ENCODE peak calls at places on chromosomes 11 and 22, in nine cellular contexts. One of them, this sample, is unnamed.

GRCh38 chr11:2517386-2518064 is 72.7 kb downstream of the KCNQ1 start:
- DNase-seq in esophagus squamous epithelium: no peak
- DNase-seq in stomach: peak; percentile 16
- DNase-seq in uterus: peak; percentile 10
- DNase-seq in transverse colon: peak; percentile 5
- DNase-seq in GM23248: no peak
- DNase-seq in mesenchymal stem cell: no peak
- DNase-seq in SJSA1: no peak
- DNase-seq in lung: no peak
- DNase-seq in this sample: no peak

GRCh38 chr11:72045849-72046248 is 34.5 kb downstream of the NUMA1 start:
- DNase-seq in lung: no peak
- DNase-seq in stomach: no peak
- DNase-seq in SJSA1: no peak
- DNase-seq in transverse colon: no peak
- DNase-seq in uterus: no peak
- DNase-seq in mesenchymal stem cell: no peak
- DNase-seq in esophagus squamous epithelium: no peak
- DNase-seq in GM23248: no peak
- DNase-seq in this sample: no peak

GRCh38 chr11:20125927-20126326 is 34.3 kb downstream of the DBX1 start:
- DNase-seq in uterus: no peak
- DNase-seq in SJSA1: no peak
- DNase-seq in transverse colon: no peak
- DNase-seq in GM23248: peak; percentile 82
- DNase-seq in lung: no peak
- DNase-seq in esophagus squamous epithelium: no peak
- DNase-seq in stomach: no peak
- DNase-seq in mesenchymal stem cell: peak; percentile 51
- DNase-seq in this sample: no peak

GRCh38 chr22:48711669-48712068 is 1116.0 kb downstream of the BRD1 start:
- DNase-seq in mesenchymal stem cell: no peak
- DNase-seq in stomach: no peak
- DNase-seq in esophagus squamous epithelium: no peak
- DNase-seq in SJSA1: no peak
- DNase-seq in uterus: no peak
- DNase-seq in transverse colon: no peak
- DNase-seq in GM23248: no peak
- DNase-seq in lung: no peak
- DNase-seq in this sample: no peak

GRCh38 chr11:2804701-2805387 is 80.7 kb downstream of the CDKN1C start:
- DNase-seq in transverse colon: peak; percentile 6
- DNase-seq in GM23248: no peak
- DNase-seq in stomach: peak; percentile 21
- DNase-seq in uterus: peak; percentile 16
- DNase-seq in SJSA1: no peak
- DNase-seq in mesenchymal stem cell: peak; percentile 29
- DNase-seq in esophagus squamous epithelium: no peak
- DNase-seq in lung: peak; percentile 27
- DNase-seq in this sample: no peak

GRCh38 chr11:33868646-33869461 is 23.0 kb downstream of the LMO2 start:
- DNase-seq in SJSA1: no peak
- DNase-seq in GM23248: peak; percentile 8
- DNase-seq in esophagus squamous epithelium: no peak
- DNase-seq in mesenchymal stem cell: no peak
- DNase-seq in lung: no peak
- DNase-seq in stomach: no peak
- DNase-seq in transverse colon: no peak
- DNase-seq in uterus: no peak
- DNase-seq in this sample: no peak

GRCh38 chr11:16293204-16293681 is 63.1 kb downstream of the SOX6 start:
- DNase-seq in stomach: no peak
- DNase-seq in uterus: no peak
- DNase-seq in esophagus squamous epithelium: no peak
- DNase-seq in mesenchymal stem cell: peak; percentile 72
- DNase-seq in SJSA1: peak; percentile 34
- DNase-seq in lung: no peak
- DNase-seq in transverse colon: no peak
- DNase-seq in GM23248: no peak
- DNase-seq in this sample: no peak

GRCh38 chr11:443542-444199 is 1.9 kb upstream of the ANO9 start:
- DNase-seq in transverse colon: no peak
- DNase-seq in SJSA1: no peak
- DNase-seq in stomach: no peak
- DNase-seq in lung: no peak
- DNase-seq in uterus: no peak
- DNase-seq in mesenchymal stem cell: peak; percentile 18
- DNase-seq in esophagus squamous epithelium: no peak
- DNase-seq in GM23248: peak; percentile 76
- DNase-seq in this sample: peak; percentile 75

GRCh38 chr22:46750861-46751260 is 11.6 kb upstream of the TBC1D22A start:
- DNase-seq in esophagus squamous epithelium: no peak
- DNase-seq in transverse colon: peak; percentile 80
- DNase-seq in GM23248: no peak
- DNase-seq in lung: peak; percentile 43
- DNase-seq in mesenchymal stem cell: no peak
- DNase-seq in stomach: peak; percentile 62
- DNase-seq in SJSA1: no peak
- DNase-seq in uterus: no peak
- DNase-seq in this sample: peak; percentile 79

GRCh38 chr22:39800790-39801540 is 92.6 kb downstream of the ENTHD1 start:
- DNase-seq in stomach: no peak
- DNase-seq in transverse colon: no peak
- DNase-seq in esophagus squamous epithelium: no peak
- DNase-seq in uterus: no peak
- DNase-seq in lung: no peak
- DNase-seq in SJSA1: no peak
- DNase-seq in mesenchymal stem cell: no peak
- DNase-seq in GM23248: no peak
- DNase-seq in this sample: peak; percentile 63

GRCh38 chr22:39802682-39803081 is 90.9 kb downstream of the ENTHD1 start:
- DNase-seq in GM23248: no peak
- DNase-seq in mesenchymal stem cell: no peak
- DNase-seq in uterus: no peak
- DNase-seq in stomach: no peak
- DNase-seq in lung: no peak
- DNase-seq in esophagus squamous epithelium: no peak
- DNase-seq in transverse colon: no peak
- DNase-seq in SJSA1: no peak
- DNase-seq in this sample: peak; percentile 64

DNA sequence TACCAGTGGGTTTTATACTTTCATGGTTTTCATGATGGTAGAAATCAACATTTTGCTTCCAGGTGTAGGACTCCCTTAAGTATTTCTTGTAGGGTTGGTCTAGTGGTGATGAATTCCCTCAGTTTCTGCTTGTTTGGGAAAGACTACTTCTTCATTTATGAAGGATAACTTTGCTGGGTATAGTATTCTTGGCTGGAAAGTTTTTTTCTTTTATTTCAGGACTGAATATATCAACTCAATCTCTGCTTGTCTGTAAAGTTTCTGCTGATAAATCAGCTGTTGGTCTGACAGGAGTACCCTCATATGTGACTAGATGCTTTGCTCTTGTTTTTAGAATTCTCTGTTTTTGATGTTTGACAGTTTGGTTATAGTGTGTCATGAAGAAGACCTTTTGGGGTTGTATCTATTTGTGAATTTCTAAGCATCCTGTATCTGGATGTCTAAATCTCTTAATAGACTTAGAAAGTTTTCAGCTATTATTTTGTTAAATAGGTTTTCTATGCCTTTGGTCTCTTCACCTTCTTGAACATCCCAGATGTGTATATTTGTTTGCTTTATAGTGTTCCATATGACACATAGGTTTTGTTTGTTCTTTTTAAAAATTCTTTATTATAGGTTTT is 95.9 kb downstream of the ENTHD1 start:
- DNase-seq in uterus: no peak
- DNase-seq in stomach: no peak
- DNase-seq in GM23248: no peak
- DNase-seq in lung: no peak
- DNase-seq in esophagus squamous epithelium: no peak
- DNase-seq in transverse colon: no peak
- DNase-seq in mesenchymal stem cell: no peak
- DNase-seq in SJSA1: no peak
- DNase-seq in this sample: no peak
- H3K9me3 ChIP-seq in uterus: no peaks in the 10 kb centered on the region
- H3K9me3 ChIP-seq in stomach: peaks cover 29% of the 10 kb centered on the region
- H3K9me3 ChIP-seq in GM23248: peaks cover 7% of the 10 kb centered on the region
- H3K9me3 ChIP-seq in lung: peaks cover 15% of the 10 kb centered on the region
- H3K9me3 ChIP-seq in esophagus squamous epithelium: peaks cover 23% of the 10 kb centered on the region
- H3K9me3 ChIP-seq in transverse colon: peaks cover 19% of the 10 kb centered on the region
- H3K9me3 ChIP-seq in mesenchymal stem cell: peaks cover 55% of the 10 kb centered on the region
- H3K9me3 ChIP-seq in SJSA1: peaks cover 8% of the 10 kb centered on the region
- H3K9me3 ChIP-seq in this sample: no peaks in the 10 kb centered on the region

DNA sequence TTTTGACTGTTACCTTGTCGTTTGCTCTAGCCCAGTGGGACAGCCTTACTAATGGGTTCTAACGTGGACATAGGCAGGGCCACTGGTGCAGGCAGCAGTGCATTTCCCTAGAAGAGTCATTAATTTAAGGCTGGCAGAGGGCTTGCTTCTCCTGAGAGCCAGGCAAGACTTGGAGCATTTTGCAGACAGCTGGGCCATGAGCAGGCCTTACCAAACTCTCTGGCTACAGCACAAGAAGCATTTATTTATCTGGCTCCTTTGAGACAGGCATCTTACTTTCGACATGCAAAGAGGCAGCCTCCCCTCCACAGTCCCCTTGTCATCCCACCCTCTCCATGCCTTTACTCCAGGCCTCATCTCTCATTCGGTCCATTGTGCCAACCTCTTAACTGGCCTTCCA is 139.9 kb downstream of the CSNK2A3 start:
- DNase-seq in uterus: no peak
- DNase-seq in transverse colon: no peak
- DNase-seq in GM23248: no peak
- DNase-seq in esophagus squamous epithelium: no peak
- DNase-seq in stomach: no peak
- DNase-seq in mesenchymal stem cell: no peak
- DNase-seq in SJSA1: no peak
- DNase-seq in lung: no peak
- DNase-seq in this sample: no peak
- H3K27me3 ChIP-seq in uterus: no peaks in the 10 kb centered on the region
- H3K27me3 ChIP-seq in transverse colon: no peaks in the 10 kb centered on the region
- H3K27me3 ChIP-seq in GM23248: peaks cover 49% of the 10 kb centered on the region
- H3K27me3 ChIP-seq in esophagus squamous epithelium: no peaks in the 10 kb centered on the region
- H3K27me3 ChIP-seq in stomach: no peaks in the 10 kb centered on the region
- H3K27me3 ChIP-seq in mesenchymal stem cell: peaks cover 37% of the 10 kb centered on the region
- H3K27me3 ChIP-seq in SJSA1: no peaks in the 10 kb centered on the region
- H3K27me3 ChIP-seq in lung: no peaks in the 10 kb centered on the region
- H3K27me3 ChIP-seq in this sample: no peaks in the 10 kb centered on the region

GRCh38 chr11:35059040-35059439 is 79.9 kb upstream of the CD44 start:
- DNase-seq in GM23248: no peak
- DNase-seq in uterus: no peak
- DNase-seq in SJSA1: no peak
- DNase-seq in lung: no peak
- DNase-seq in esophagus squamous epithelium: no peak
- DNase-seq in stomach: no peak
- DNase-seq in mesenchymal stem cell: no peak
- DNase-seq in transverse colon: no peak
- DNase-seq in this sample: no peak
- H3K9me3 ChIP-seq in GM23248: no peaks in the 10 kb centered on the region
- H3K9me3 ChIP-seq in uterus: no peaks in the 10 kb centered on the region
- H3K9me3 ChIP-seq in SJSA1: no peaks in the 10 kb centered on the region
- H3K9me3 ChIP-seq in lung: no peaks in the 10 kb centered on the region
- H3K9me3 ChIP-seq in esophagus squamous epithelium: no peaks in the 10 kb centered on the region
- H3K9me3 ChIP-seq in stomach: no peaks in the 10 kb centered on the region
- H3K9me3 ChIP-seq in mesenchymal stem cell: no peaks in the 10 kb centered on the region
- H3K9me3 ChIP-seq in transverse colon: no peaks in the 10 kb centered on the region
- H3K9me3 ChIP-seq in this sample: no peaks in the 10 kb centered on the region

GRCh38 chr11:46117842-46118241 is 3.4 kb downstream of the PHF21A start:
- DNase-seq in GM23248: peak; percentile 36
- DNase-seq in mesenchymal stem cell: no peak
- DNase-seq in esophagus squamous epithelium: no peak
- DNase-seq in lung: no peak
- DNase-seq in stomach: no peak
- DNase-seq in uterus: no peak
- DNase-seq in transverse colon: no peak
- DNase-seq in SJSA1: no peak
- DNase-seq in this sample: no peak

GRCh38 chr11:46116007-46116711 is 5.1 kb downstream of the PHF21A start:
- DNase-seq in GM23248: no peak
- DNase-seq in stomach: no peak
- DNase-seq in transverse colon: no peak
- DNase-seq in lung: no peak
- DNase-seq in SJSA1: no peak
- DNase-seq in uterus: no peak
- DNase-seq in esophagus squamous epithelium: no peak
- DNase-seq in mesenchymal stem cell: no peak
- DNase-seq in this sample: no peak

GRCh38 chr11:46112961-46113617 is 8.2 kb downstream of the PHF21A start:
- DNase-seq in GM23248: peak; percentile 85
- DNase-seq in uterus: no peak
- DNase-seq in esophagus squamous epithelium: no peak
- DNase-seq in transverse colon: no peak
- DNase-seq in lung: no peak
- DNase-seq in stomach: no peak
- DNase-seq in SJSA1: peak; percentile 23
- DNase-seq in mesenchymal stem cell: peak; percentile 71
- DNase-seq in this sample: peak; percentile 77

GRCh38 chr11:46114961-46115360 is 6.3 kb downstream of the PHF21A start:
- DNase-seq in mesenchymal stem cell: no peak
- DNase-seq in transverse colon: no peak
- DNase-seq in uterus: no peak
- DNase-seq in esophagus squamous epithelium: no peak
- DNase-seq in SJSA1: no peak
- DNase-seq in stomach: no peak
- DNase-seq in lung: no peak
- DNase-seq in GM23248: no peak
- DNase-seq in this sample: no peak

GRCh38 chr11:46114378-46114777 is 6.9 kb downstream of the PHF21A start:
- DNase-seq in esophagus squamous epithelium: no peak
- DNase-seq in transverse colon: no peak
- DNase-seq in stomach: no peak
- DNase-seq in lung: no peak
- DNase-seq in GM23248: no peak
- DNase-seq in mesenchymal stem cell: no peak
- DNase-seq in uterus: no peak
- DNase-seq in SJSA1: no peak
- DNase-seq in this sample: no peak
- H3K27me3 ChIP-seq in esophagus squamous epithelium: no peaks in the 10 kb centered on the region
- H3K27me3 ChIP-seq in transverse colon: no peaks in the 10 kb centered on the region
- H3K27me3 ChIP-seq in stomach: no peaks in the 10 kb centered on the region
- H3K27me3 ChIP-seq in lung: no peaks in the 10 kb centered on the region
- H3K27me3 ChIP-seq in GM23248: no peaks in the 10 kb centered on the region
- H3K27me3 ChIP-seq in mesenchymal stem cell: no peaks in the 10 kb centered on the region
- H3K27me3 ChIP-seq in uterus: no peaks in the 10 kb centered on the region
- H3K27me3 ChIP-seq in SJSA1: no peaks in the 10 kb centered on the region
- H3K27me3 ChIP-seq in this sample: no peaks in the 10 kb centered on the region

GRCh38 chr11:114616516-114616915 is 20.9 kb upstream of the NXPE4 start:
- DNase-seq in GM23248: no peak
- DNase-seq in lung: no peak
- DNase-seq in mesenchymal stem cell: no peak
- DNase-seq in SJSA1: no peak
- DNase-seq in uterus: no peak
- DNase-seq in stomach: no peak
- DNase-seq in esophagus squamous epithelium: no peak
- DNase-seq in transverse colon: no peak
- DNase-seq in this sample: no peak
- H3K9me3 ChIP-seq in GM23248: no peaks in the 10 kb centered on the region
- H3K9me3 ChIP-seq in lung: peaks cover 2% of the 10 kb centered on the region
- H3K9me3 ChIP-seq in mesenchymal stem cell: peaks cover 7% of the 10 kb centered on the region
- H3K9me3 ChIP-seq in SJSA1: no peaks in the 10 kb centered on the region
- H3K9me3 ChIP-seq in uterus: no peaks in the 10 kb centered on the region
- H3K9me3 ChIP-seq in stomach: no peaks in the 10 kb centered on the region
- H3K9me3 ChIP-seq in esophagus squamous epithelium: peaks cover 5% of the 10 kb centered on the region
- H3K9me3 ChIP-seq in transverse colon: no peaks in the 10 kb centered on the region
- H3K9me3 ChIP-seq in this sample: no peaks in the 10 kb centered on the region

This sample was measured in small intestine.